ENCODE peak calls at places on chromosomes 3 and 15, in five cellular contexts. O, F, M, N and X are unnamed samples.

GRCh38 chr3:12139111-12139511 is 19.6 kb downstream of the TIMP4 start:
- DNase-seq in O (no peak), F (peak), M (peak), N (peak), X (no peak)

GRCh38 chr15:62482715-62483429 is 317.8 kb upstream of the C2CD4B start:
- DNase-seq in O (no peak), F (no peak), M (peak), N (peak), X (no peak)

GRCh38 chr3:51702156-51702555 is 4.7 kb upstream of the GRM2 start:
- DNase-seq in O (peak), F (no peak), M (no peak), N (no peak), X (no peak)

GRCh38 chr3:172258616-172259015 is 189.6 kb downstream of the GHSR start:
- DNase-seq in O (no peak), F (no peak), M (peak), N (no peak), X (no peak)

GRCh38 chr3:72152551-72153476 is 367.9 kb upstream of the PROK2 start:
- DNase-seq in O (no peak), F (peak), M (peak), N (no peak), X (peak)

GRCh38 chr3:194687638-194688206 is 2.0 kb downstream of the FAM43A start:
- DNase-seq in O (peak), F (peak), M (peak), N (peak), X (no peak)

GRCh38 chr3:11136871-11137626 is 17.2 kb upstream of the HRH1 start:
- DNase-seq in O (no peak), F (peak), M (peak), N (no peak), X (peak)

GRCh38 chr15:74333093-74333492 is 34.4 kb downstream of the CYP11A1 start:
- DNase-seq in O (peak), F (peak), M (no peak), N (no peak), X (no peak)

GRCh38 chr3:136414476-136414875 is 164.3 kb downstream of the PCCB start:
- DNase-seq in O (no peak), F (no peak), M (peak), N (no peak), X (no peak)

GRCh38 chr15:31439328-31439727 is 112.7 kb downstream of the KLF13 start:
- DNase-seq in O (no peak), F (no peak), M (no peak), N (peak), X (no peak)

GRCh38 chr15:39172380-39173281 is 408.2 kb upstream of the THBS1 start:
- DNase-seq in O (no peak), F (peak), M (peak), N (no peak), X (no peak)

GRCh38 chr3:117019082-117019713 is 309.6 kb downstream of the TUSC7 start:
- DNase-seq in O (no peak), F (peak), M (peak), N (peak), X (peak)

GRCh38 chr3:110521019-110521418 is 550.6 kb upstream of the NECTIN3 start:
- DNase-seq in O (no peak), F (no peak), M (peak), N (no peak), X (peak)

GRCh38 chr15:39979606-39980005 is 45.7 kb downstream of the EIF2AK4 start:
- DNase-seq in O (no peak), F (no peak), M (no peak), N (no peak), X (no peak)

GRCh38 chr15:70308011-70308761 is 210.5 kb upstream of the TLE3 start:
- DNase-seq in O (no peak), F (no peak), M (no peak), N (no peak), X (no peak)

GRCh38 chr3:136792931-136793330 is 26.0 kb upstream of the SLC35G2 start:
- DNase-seq in O (no peak), F (no peak), M (no peak), N (no peak), X (no peak)

GRCh38 chr3:169252535-169252934 is 411.0 kb downstream of the MECOM start:
- DNase-seq in O (no peak), F (no peak), M (no peak), N (no peak), X (no peak)

GRCh38 chr3:49673131-49673714 is 928 bp upstream of the APEH start:
- DNase-seq in O (no peak), F (no peak), M (no peak), N (peak), X (no peak)

GRCh38 chr3:132064114-132064513 is 29.3 kb upstream of the CPNE4 start:
- DNase-seq in O (no peak), F (no peak), M (no peak), N (no peak), X (no peak)

GRCh38 chr3:186173202-186173815 is 64.4 kb upstream of the ETV5 start:
- DNase-seq in O (no peak), F (no peak), M (no peak), N (no peak), X (no peak)

GRCh38 chr15:88440021-88440420 is 27.2 kb downstream of the MRPL46 start:
- DNase-seq in O (no peak), F (no peak), M (peak), N (no peak), X (peak)

GRCh38 chr3:29609007-29609805 is 328.3 kb downstream of the RBMS3 start:
- DNase-seq in O (no peak), F (no peak), M (no peak), N (no peak), X (no peak)

GRCh38 chr3:141373768-141374526 is 5.6 kb downstream of the ZBTB38 start:
- DNase-seq in O (no peak), F (no peak), M (no peak), N (no peak), X (no peak)

GRCh38 chr3:113537155-113537554 is 4.8 kb downstream of the SIDT1 start:
- DNase-seq in O (no peak), F (no peak), M (no peak), N (no peak), X (no peak)

GRCh38 chr3:113533534-113533892 is 1.2 kb downstream of the SIDT1 start:
- DNase-seq in O (no peak), F (no peak), M (no peak), N (peak), X (no peak)

GRCh38 chr3:113534365-113534764 is 2.0 kb downstream of the SIDT1 start:
- DNase-seq in O (no peak), F (no peak), M (no peak), N (no peak), X (no peak)

GRCh38 chr3:113536627-113537101 is 4.3 kb downstream of the SIDT1 start:
- DNase-seq in O (no peak), F (no peak), M (peak), N (no peak), X (no peak)

DNA sequence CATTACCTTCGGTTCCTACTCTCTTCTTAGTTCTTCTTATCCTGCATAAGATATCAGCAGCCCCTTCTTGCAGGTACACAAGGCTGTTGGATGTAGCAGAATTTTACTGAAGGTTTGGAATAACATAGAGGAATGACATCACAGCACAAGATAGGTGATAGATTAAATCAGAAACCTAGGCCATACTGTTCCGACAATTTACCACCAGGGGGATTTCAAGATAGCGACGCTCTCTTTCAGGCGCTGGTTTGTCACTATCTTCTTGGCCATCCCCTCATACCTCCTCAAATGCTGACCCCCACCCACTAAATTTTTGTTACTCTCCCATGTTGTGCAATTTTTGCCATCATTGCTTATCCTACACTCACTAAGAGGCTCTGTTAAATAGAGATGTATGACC is 3.5 kb downstream of the SIDT1 start:
- DNase-seq in O (no peak), F (no peak), M (no peak), N (no peak), X (no peak)
- TF ChIP-seq CTCF in O (no peak), F (no peak), M (no peak), N (peak), X (peak)

GRCh38 chr3:5098346-5098745 is 23.7 kb upstream of the ARL8B start:
- DNase-seq in O (no peak), F (no peak), M (no peak), N (no peak), X (no peak)

GRCh38 chr3:5093786-5094185 is 28.3 kb upstream of the ARL8B start:
- DNase-seq in O (no peak), F (no peak), M (no peak), N (no peak), X (no peak)

GRCh38 chr3:5096368-5096767 is 25.7 kb upstream of the ARL8B start:
- DNase-seq in O (no peak), F (no peak), M (peak), N (no peak), X (no peak)

GRCh38 chr3:5092018-5092417 is 30.1 kb upstream of the ARL8B start:
- DNase-seq in O (no peak), F (no peak), M (no peak), N (no peak), X (no peak)

GRCh38 chr3:5095879-5096278 is 26.2 kb upstream of the ARL8B start:
- DNase-seq in O (no peak), F (peak), M (peak), N (no peak), X (no peak)
- H3K4me3 ChIP-seq in O (no peak), F (peak), M (peak), N (no peak), X (no peak)

DNA sequence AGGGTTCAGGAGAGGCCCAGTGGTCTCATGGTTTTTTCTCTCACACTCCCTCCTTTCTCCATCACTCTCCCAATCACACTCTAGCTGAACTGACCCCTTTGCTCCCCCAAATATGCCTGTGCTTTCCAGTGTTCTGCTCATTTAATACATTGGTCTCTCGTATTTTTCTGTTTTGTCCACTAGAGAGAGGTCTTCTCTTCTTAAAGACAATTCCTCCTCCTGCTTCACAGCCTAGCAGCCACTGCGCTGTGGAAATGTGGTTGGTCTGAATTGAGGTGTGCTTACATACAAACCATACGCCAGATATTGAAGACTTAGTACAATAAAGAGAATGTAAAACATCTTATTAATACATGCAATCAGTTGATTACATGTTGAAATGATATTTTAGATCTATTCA is 60.6 kb upstream of the XCR1 start:
- DNase-seq in O (no peak), F (no peak), M (peak), N (peak), X (no peak)
- TF ChIP-seq CTCF in O (peak), F (no peak), M (peak), N (peak), X (peak)

DNA sequence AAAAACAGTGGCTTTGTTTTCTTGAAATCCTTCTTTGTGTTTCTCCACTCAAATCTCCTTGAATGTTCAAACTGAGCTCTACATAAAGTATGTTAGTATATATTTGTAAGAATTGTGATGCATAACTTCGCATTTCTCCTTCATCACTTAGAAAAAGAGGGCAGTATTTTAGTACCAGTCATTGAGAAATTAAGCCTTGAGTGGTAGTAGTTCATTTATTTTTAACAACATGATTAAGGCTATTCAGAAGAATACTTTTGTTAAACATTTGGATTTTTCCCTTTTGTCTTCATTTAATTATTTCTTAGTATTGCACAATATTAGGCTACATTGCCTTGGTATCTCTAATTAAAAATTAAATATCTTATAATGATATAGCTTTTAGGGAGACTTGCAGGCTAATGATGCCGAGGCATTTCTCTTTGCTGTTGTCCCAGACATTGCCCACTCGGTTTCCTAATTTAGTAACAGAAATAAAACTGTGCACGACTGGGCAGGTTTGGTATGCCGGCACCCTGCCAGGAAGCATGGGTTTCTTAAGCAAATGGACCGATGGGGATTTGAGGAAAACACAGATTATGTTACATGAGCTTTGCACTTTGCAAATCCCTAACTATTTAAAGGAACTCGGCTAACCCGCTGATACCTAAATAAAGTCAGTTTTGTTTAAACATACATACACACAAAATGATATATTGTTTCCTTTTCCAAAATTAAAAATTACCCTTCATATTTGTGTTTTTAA is 54.7 kb downstream of the LRRC28 start:
- DNase-seq in O (no peak), F (peak), M (peak), N (no peak), X (peak)
- H3K4me3 ChIP-seq in O (no peak), F (no peak), M (no peak), N (no peak), X (no peak)

DNA sequence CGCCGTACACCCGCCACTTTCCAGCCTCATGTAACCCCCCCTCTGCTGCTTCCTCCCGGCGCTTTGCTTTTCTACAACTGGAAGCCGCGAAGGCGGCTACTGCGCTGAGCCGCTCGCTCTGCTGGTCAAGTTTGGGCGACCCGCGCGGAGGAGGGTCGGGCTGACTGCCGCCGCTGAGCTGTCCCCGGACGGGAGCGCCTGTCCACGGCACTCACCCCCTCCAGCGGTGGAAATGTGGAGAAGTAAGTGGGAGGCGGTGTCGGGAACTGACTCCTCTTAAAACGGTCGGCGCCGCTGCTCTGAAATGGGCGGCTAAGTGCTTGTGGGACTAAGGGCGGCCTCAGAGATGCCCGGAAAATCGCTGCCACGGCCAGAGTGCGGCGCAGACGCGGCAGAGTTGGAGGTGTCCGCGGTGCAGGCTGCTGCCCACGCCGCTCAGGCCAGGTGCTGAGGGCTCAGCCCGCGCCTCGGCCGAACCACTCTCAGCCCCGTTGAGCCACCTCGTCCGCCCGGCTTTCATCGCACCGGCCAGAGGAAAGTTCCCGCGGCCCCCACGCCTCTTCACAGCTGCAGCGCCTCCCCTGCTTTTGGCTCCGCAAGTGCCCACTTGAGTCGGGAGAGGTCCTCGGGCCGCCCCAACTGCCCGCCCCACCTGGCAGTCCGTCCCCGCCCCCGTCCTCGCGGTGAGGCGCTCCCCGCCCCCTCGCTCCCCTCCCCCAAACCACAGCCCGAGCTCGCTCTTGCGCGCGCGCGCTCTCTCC is 394 bp upstream of the EPHA6 start:
- DNase-seq in O (peak), F (peak), M (peak), N (no peak), X (no peak)
- TF ChIP-seq CTCF in O (no peak), F (no peak), M (no peak), N (no peak), X (no peak)

GRCh38 chr3:64554086-64554920 is 133.5 kb downstream of the ADAMTS9 start:
- DNase-seq in O (no peak), F (no peak), M (no peak), N (no peak), X (no peak)
- H3K4me3 ChIP-seq in O (no peak), F (no peak), M (no peak), N (no peak), X (no peak)

DNA sequence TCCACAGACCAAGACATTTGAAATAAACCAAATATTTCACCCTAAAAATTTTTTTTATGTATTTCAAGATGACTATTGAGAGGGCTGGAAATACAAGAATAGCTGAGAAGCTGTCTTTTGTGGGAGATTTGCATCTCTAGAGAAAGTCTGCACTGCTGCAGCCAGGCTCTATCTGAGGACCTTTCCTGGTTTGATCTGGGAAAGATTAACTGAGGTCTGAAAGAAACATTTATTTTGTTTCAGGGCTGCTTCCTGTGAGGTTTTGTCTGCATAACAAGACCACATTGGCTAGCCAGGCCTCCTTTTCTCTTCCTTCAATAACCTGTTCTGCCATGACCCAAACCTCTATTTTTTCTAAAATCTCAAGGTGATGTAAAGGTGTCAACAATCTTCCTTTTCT is 117.5 kb upstream of the ARHGEF26 start:
- DNase-seq in O (no peak), F (no peak), M (no peak), N (no peak), X (no peak)
- TF ChIP-seq CTCF in O (no peak), F (no peak), M (no peak), N (no peak), X (no peak)

GRCh38 chr3:23762214-23763039 is 43.3 kb upstream of the UBE2E1 start:
- DNase-seq in O (no peak), F (no peak), M (no peak), N (peak), X (no peak)
- H3K4me3 ChIP-seq in O (no peak), F (peak), M (no peak), N (peak), X (peak)

DNA sequence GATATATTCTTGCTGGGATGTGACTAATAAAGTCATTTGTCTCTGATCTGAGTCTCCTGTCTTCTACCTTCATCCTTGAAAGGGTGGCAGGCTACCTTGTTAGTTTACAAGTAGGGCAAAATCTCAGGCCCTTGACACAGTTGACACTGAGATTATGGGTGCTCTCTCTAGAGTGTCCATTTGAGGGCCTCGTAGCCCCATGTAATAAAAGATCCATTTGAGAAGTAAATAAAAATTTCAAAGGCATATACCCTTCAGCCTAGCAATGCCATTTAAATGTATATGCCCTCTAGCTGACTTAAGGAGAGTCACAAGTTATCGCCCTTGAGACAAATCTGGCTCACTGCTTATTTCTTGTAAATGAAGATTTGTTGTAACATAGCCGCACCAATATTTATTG is 98.6 kb downstream of the TCF12 start:
- DNase-seq in O (no peak), F (no peak), M (peak), N (peak), X (no peak)
- TF ChIP-seq CTCF in O (no peak), F (no peak), M (peak), N (peak), X (peak)

DNA sequence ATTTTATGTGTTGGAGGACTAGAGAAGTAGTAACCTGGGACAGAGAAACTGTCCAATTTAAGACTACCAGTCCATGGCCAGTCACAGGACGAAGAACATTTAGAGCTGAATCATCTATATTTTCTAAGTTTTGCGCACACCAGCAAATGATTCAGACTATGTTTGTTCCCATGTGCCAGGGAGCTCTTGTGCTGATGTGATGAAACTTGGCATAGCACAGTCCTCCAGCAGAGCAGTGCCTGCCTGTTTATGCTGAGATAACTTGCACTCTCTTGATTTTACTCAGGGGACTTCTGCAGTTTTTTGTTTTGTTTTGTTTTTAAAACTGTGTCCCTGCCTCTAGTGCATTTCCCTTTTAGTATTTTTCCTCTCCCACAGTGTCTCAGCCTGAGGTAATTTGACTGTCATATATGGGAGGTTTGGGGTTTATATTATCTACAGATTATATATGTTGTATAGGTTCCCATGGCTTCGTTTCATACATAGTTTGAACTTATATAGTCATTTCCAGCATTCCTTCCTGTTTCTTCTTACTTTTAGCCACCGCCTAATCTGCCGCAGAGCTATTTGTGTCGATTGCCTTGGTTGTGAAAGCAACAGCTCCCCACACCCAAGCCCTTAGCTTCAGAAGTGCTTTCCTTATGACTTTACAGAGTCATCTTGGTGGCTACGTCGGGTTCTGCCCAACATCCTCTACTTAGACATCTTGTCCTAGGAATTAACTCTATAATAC is 45.5 kb downstream of the PPM1L start:
- DNase-seq in O (no peak), F (no peak), M (peak), N (no peak), X (no peak)
- H3K4me3 ChIP-seq in O (no peak), F (no peak), M (no peak), N (no peak), X (no peak)